ENCODE peak calls at places on chromosomes 13 and 19, in seven cellular contexts. H is bronchial epithelial cell, O is uterus, A is dorsolateral prefrontal cortex, L is AG09309, E is esophagus squamous epithelium, S is A549. G is an unnamed sample.

GRCh38 chr13:49297338-49297737 is 49.6 kb downstream of the CDADC1 start:
- DNase-seq in E (no peak), S (no peak), A (no peak), L (no peak), O (no peak), H (no peak), G (no peak)

GRCh38 chr13:59545007-59545406 is 618.7 kb downstream of the DIAPH3 start:
- DNase-seq in S (no peak), H (no peak), A (no peak), E (no peak), O (no peak), L (no peak), G (no peak)

GRCh38 chr19:17260842-17261325 is 3.7 kb downstream of the USHBP1 start:
- DNase-seq in A (peak; percentile 65), H (peak; percentile 67), L (no peak), O (peak; percentile 66), S (peak; percentile 87), E (no peak), G (no peak)

GRCh38 chr19:3668331-3669133 is 31.7 kb downstream of the PIP5K1C start:
- DNase-seq in L (no peak), O (peak; percentile 50), E (no peak), S (no peak), H (no peak), A (no peak), G (peak; percentile 44)

GRCh38 chr13:110360598-110360997 is 53.5 kb downstream of the COL4A2 start:
- DNase-seq in A (no peak), L (no peak), O (no peak), H (no peak), E (no peak), S (no peak), G (no peak)

GRCh38 chr19:53977991-53978731 is 13.3 kb upstream of the CACNG6 start:
- DNase-seq in L (peak; percentile 32), S (peak; percentile 100), O (peak; percentile 21), H (no peak), E (no peak), A (peak; percentile 90), G (peak; percentile 72)

GRCh38 chr19:4534836-4535658 is at the start of gene PLIN5:
- DNase-seq in H (no peak), E (no peak), S (peak; percentile 66), O (peak; percentile 55), A (peak; percentile 75), L (no peak), G (no peak)

GRCh38 chr13:50236898-50237318 is 221.7 kb downstream of the KCNRG start:
- DNase-seq in H (no peak), O (no peak), A (no peak), E (no peak), L (no peak), S (no peak), G (peak; percentile 16)

GRCh38 chr13:87893186-87893585 is 222.0 kb downstream of the SLITRK5 start:
- DNase-seq in L (no peak), H (no peak), E (no peak), A (no peak), O (no peak), S (no peak), G (no peak)

GRCh38 chr19:40662925-40663711 is 27.3 kb downstream of the NUMBL start:
- DNase-seq in E (peak; percentile 49), S (peak; percentile 95), H (peak; percentile 56), L (no peak), O (peak; percentile 96), A (peak; percentile 91), G (peak; percentile 67)

GRCh38 chr19:49888478-49888901 is 8.2 kb downstream of the IL4I1 start:
- DNase-seq in L (no peak), E (no peak), S (no peak), O (no peak), A (no peak), H (no peak), G (no peak)

GRCh38 chr13:114230575-114230974 is 4.1 kb upstream of the CDC16 start:
- DNase-seq in O (no peak), H (no peak), E (no peak), A (no peak), S (no peak), L (no peak), G (no peak)

GRCh38 chr13:34657716-34658115 is 284.4 kb upstream of the NBEA start:
- DNase-seq in O (no peak), S (peak; percentile 45), A (no peak), E (no peak), H (peak; percentile 87), L (peak; percentile 13), G (peak; percentile 24)

GRCh38 chr13:28181413-28181812 is 43.1 kb downstream of the PAN3 start:
- DNase-seq in H (peak; percentile 98), E (no peak), L (peak; percentile 8), O (no peak), S (no peak), A (no peak), G (no peak)

GRCh38 chr19:35204799-35205732 is 23.5 kb downstream of the FAM187B start:
- DNase-seq in L (no peak), E (no peak), A (no peak), S (no peak), H (no peak), O (no peak), G (no peak)

GRCh38 chr13:30743319-30744055 is 8.1 kb downstream of the ALOX5AP start:
- DNase-seq in E (no peak), H (peak; percentile 98), A (no peak), O (peak; percentile 37), L (peak; percentile 91), S (peak; percentile 89), G (peak; percentile 100)
- H3K4me3 ChIP-seq in E (no peak overlapping the region), H (no peak overlapping the region), A (no peak overlapping the region), O (no peak overlapping the region), L (no peak overlapping the region), S (peak overlapping the region; percentile 23), G (no peak overlapping the region)

DNA sequence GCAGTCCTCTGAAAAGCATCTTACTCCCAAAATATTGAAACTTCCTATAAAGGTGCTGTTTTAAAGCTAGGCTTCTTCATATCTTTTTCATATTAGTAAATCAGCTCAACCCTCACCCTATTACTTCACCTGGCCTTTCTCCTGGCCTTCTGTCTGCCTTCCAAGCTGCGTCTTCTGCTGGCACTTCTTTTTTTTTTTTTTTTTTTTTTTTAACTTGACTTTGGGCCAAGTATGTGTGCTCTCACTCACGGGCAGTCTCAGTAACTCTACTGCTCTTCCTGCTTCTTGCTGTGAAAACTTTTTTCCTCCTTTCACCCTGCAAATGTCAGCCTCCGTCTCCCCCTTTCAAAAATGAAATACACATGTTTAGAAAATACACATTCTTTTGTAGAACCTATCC is 41.2 kb upstream of the KCTD4 start:
- DNase-seq in S (peak; percentile 26), H (peak; percentile 76), L (no peak), E (no peak), A (no peak), O (no peak), G (peak; percentile 39)
- H3K4me3 ChIP-seq in S (no peak overlapping the region), H (no peak overlapping the region), L (no peak overlapping the region), E (no peak overlapping the region), A (no peak overlapping the region), O (no peak overlapping the region), G (no peak overlapping the region)

GRCh38 chr19:7861619-7862412 is 12.4 kb downstream of the PRR36 start:
- DNase-seq in L (no peak), O (no peak), A (no peak), S (no peak), H (no peak), E (no peak), G (no peak)
- H3K4me3 ChIP-seq in L (no peak overlapping the region), O (no peak overlapping the region), A (no peak overlapping the region), S (peak overlapping the region; percentile 40), H (peak overlapping the region; percentile 33), E (peak overlapping the region; percentile 33), G (peak overlapping the region; percentile 32)

GRCh38 chr13:97226788-97227627 is 4.9 kb downstream of the MBNL2 start:
- DNase-seq in S (no peak), A (no peak), O (no peak), E (no peak), L (no peak), H (no peak), G (no peak)
- H3K4me3 ChIP-seq in S (no peak overlapping the region), A (peak overlapping the region; percentile 77), O (peak overlapping the region; percentile 52), E (no peak overlapping the region), L (no peak overlapping the region), H (no peak overlapping the region), G (no peak overlapping the region)

DNA sequence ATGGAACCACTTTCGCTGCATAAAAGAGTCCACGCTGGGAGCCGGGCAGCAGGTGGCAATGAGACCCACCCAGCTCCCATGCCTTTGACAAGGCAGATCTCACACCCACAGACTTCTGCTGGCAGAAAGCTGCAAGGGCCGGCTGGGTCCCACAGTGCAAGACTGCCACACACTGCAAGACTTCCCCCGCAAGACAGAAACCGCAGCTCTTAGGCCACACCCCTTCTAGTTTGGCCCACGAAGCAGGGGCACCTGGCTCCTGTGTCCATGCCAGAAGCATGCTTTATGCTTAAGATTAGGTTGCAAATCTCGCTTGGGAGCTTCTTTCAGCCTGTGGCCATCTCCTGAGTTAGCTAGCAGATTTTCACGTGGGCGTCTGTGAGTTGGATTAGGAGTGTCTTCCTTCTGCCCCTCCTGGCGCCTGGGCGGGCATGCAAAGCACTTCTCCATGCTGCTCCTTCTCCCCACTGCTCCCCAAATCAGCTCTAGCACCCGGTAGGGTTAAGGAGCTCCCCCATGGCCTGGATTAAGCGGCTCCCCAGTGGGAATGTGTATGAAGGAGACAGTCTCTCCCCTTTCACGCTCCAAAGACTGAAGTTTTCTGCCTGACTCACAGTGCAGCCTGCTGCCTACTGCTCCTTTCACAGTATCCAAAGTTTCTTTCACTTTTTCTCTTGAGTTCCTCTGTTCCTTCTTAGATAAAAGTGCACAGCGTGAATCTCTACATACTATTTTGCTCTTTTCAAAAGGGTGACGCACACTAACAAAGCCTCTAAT is 17.7 kb downstream of the GPC6 start:
- DNase-seq in A (peak; percentile 43), O (no peak), L (no peak), E (no peak), H (no peak), S (no peak), G (no peak)
- H3K4me3 ChIP-seq in A (peak overlapping the region; percentile 50), O (peak overlapping the region; percentile 20), L (peak overlapping the region; percentile 62), E (peak overlapping the region; percentile 30), H (no peak overlapping the region), S (peak overlapping the region; percentile 33), G (peak overlapping the region; percentile 39)

G was measured in skeletal muscle cell.